ENCODE peak calls at places on chromosomes 16 and 17, in six cellular contexts. J is NCI-H446, A is AG08395, N is tibial artery, V is breast epithelium, Z is astrocyte. C is an unnamed sample.

GRCh38 chr16:90044111-90044551 is 24.9 kb upstream of the DBNDD1 start:
- DNase-seq in J (no peak), A (no peak), N (no peak), V (peak; percentile 66), Z (peak; percentile 18), C (no peak)

GRCh38 chr17:29617125-29617480 is 5.6 kb downstream of the CORO6 start:
- DNase-seq in J (no peak), A (peak; percentile 54), N (peak; percentile 87), V (peak; percentile 51), Z (peak; percentile 55), C (peak; percentile 52)

GRCh38 chr16:66894948-66895696 is 14.8 kb downstream of the PDP2 start:
- DNase-seq in J (peak; percentile 71), A (peak; percentile 83), N (peak; percentile 80), V (peak; percentile 40), Z (peak; percentile 48), C (peak; percentile 71)

GRCh38 chr16:68310441-68311315 is at the start of the genes PRMT7 and SLC7A6OS:
- DNase-seq in J (peak; percentile 74), A (peak; percentile 97), N (peak; percentile 92), V (peak; percentile 76), Z (peak; percentile 79), C (peak; percentile 83)

GRCh38 chr16:57374067-57374534 is 1.8 kb downstream of the CX3CL1 start:
- DNase-seq in J (no peak), A (no peak), N (peak; percentile 88), V (peak; percentile 57), Z (peak; percentile 77), C (no peak)

GRCh38 chr16:66928702-66929388 is 3.5 kb upstream of the RRAD start:
- DNase-seq in J (no peak), A (no peak), N (no peak), V (no peak), Z (no peak), C (peak; percentile 37)

GRCh38 chr16:69917311-69917710 is 33.8 kb upstream of the CLEC18A start:
- DNase-seq in J (no peak), A (no peak), N (no peak), V (no peak), Z (no peak), C (no peak)

GRCh38 chr17:17067277-17067676 is 25.0 kb downstream of the MPRIP start:
- DNase-seq in J (no peak), A (peak; percentile 43), N (no peak), V (no peak), Z (peak; percentile 69), C (peak; percentile 33)

GRCh38 chr16:65531475-65531874 is 409.6 kb upstream of the CDH11 start:
- DNase-seq in J (no peak), A (no peak), N (no peak), V (no peak), Z (no peak), C (no peak)

C was measured in HFFc6.